ENCODE peak calls at places on chromosome 11, in five cellular contexts. Y is OCI-LY7, W is fibroblast of lung, M is hepatocyte, J is IMR-90. P is an unnamed sample.

GRCh38 chr11:44451706-44452105 is 113.8 kb upstream of the CD82 start:
- DNase-seq in M (no peak), W (no peak), J (no peak), Y (no peak), P (no peak)

GRCh38 chr11:130574740-130575139 is 126.3 kb downstream of the ADAMTS15 start:
- DNase-seq in Y (no peak), M (no peak), J (no peak), W (no peak), P (no peak)

GRCh38 chr11:110379936-110380335 is 49.8 kb upstream of the FDX1 start:
- DNase-seq in Y (no peak), J (no peak), W (no peak), M (no peak), P (no peak)

GRCh38 chr11:93031386-93031785 is 61.9 kb downstream of the MTNR1B start:
- DNase-seq in Y (no peak), M (no peak), J (peak; percentile 82), W (peak; percentile 92), P (peak; percentile 61)

GRCh38 chr11:126355926-126356897 is 726 bp downstream of the ST3GAL4 start:
- DNase-seq in M (no peak), Y (peak; percentile 46), W (peak; percentile 20), J (no peak), P (peak; percentile 57)

GRCh38 chr11:76783901-76784813 is 1.0 kb downstream of the TSKU start:
- DNase-seq in Y (no peak), W (peak; percentile 88), M (peak; percentile 91), J (peak; percentile 84), P (peak; percentile 94)

GRCh38 chr11:76578655-76579046 is 91.9 kb downstream of the LRRC32 start:
- DNase-seq in J (no peak), W (no peak), Y (no peak), M (peak; percentile 35), P (peak; percentile 39)

GRCh38 chr11:94968334-94968958 is 4.9 kb downstream of the CWC15 start:
- DNase-seq in J (peak; percentile 60), M (peak; percentile 17), W (peak; percentile 30), Y (peak; percentile 20), P (peak; percentile 18)

DNA sequence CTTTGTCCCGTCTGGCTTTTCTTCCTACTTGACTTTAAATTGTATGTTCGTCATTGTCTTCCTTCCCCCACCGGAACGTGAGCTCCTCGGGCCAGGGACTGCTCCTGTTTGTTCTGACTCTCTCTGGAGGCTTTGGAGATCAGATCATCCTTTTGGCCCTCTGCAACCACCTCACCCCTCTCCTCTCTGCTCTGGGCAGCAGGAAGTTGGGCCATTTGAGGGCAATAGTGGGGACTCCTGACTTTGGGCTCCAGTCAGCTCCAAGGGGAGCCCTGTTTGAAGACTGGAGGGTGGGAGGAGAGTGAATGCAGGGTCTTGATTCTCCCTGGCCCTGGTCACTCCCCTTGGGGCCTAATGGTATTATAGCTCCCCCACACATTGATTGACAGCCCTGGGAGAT is 186.3 kb upstream of the B3GAT1 start:
- DNase-seq in Y (no peak), M (no peak), W (no peak), J (no peak), P (no peak)
- H3K4me1 ChIP-seq in Y (no peaks in the 10 kb centered on the region), M (no peaks in the 10 kb centered on the region), W (no peaks in the 10 kb centered on the region), J (no peaks in the 10 kb centered on the region), P (no peaks in the 10 kb centered on the region)

GRCh38 chr11:23679041-23679440 is 817.8 kb upstream of the LUZP2 start:
- DNase-seq in W (no peak), J (no peak), Y (no peak), M (no peak), P (no peak)

GRCh38 chr11:23680488-23681230 is 816.2 kb upstream of the LUZP2 start:
- DNase-seq in Y (no peak), M (no peak), W (no peak), J (no peak), P (no peak)

GRCh38 chr11:23674866-23675265 is 814.6 kb upstream of the CCDC179 start:
- DNase-seq in J (no peak), W (no peak), Y (no peak), M (no peak), P (no peak)

GRCh38 chr11:23679981-23680380 is 816.9 kb upstream of the LUZP2 start:
- DNase-seq in Y (no peak), J (no peak), W (no peak), M (no peak), P (no peak)
- H2AFZ ChIP-seq in Y (no peak overlapping the region), J (peak overlapping the region; percentile 14), W (no peak overlapping the region), M (no peak overlapping the region), P (no peak overlapping the region)

DNA sequence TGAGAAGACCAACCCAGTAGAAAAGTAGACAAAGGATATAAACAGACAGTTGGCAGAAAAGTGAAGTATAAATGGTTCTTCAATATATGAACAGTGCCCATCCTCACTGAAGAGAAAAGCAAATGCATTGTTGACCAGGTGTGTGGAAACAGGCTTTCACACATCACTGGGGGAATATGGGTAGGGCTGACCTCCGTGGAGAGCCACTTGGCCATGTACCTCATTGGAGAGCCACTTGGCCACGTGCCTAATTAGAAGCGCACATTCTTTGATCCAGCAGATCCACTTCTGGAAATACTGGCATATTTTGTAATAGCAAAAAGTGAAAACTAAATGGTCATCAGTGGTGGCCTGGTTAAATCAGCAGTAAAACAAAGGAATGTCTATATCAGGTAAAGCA is 43.2 kb downstream of the PPP6R3 start:
- DNase-seq in J (no peak), Y (no peak), W (no peak), M (no peak), P (no peak)
- H3K4me1 ChIP-seq in J (peaks cover 13% of the 10 kb centered on the region), Y (peaks cover 43% of the 10 kb centered on the region), W (peaks cover 2% of the 10 kb centered on the region), M (peaks cover 29% of the 10 kb centered on the region), P (peaks cover 25% of the 10 kb centered on the region)

GRCh38 chr11:65576867-65577755 is 1.3 kb downstream of the EHBP1L1 start:
- DNase-seq in J (peak; percentile 43), Y (peak; percentile 64), W (peak; percentile 69), M (peak; percentile 67), P (no peak)

GRCh38 chr11:65574963-65575567 is 788 bp upstream of the EHBP1L1 start:
- DNase-seq in J (no peak), Y (peak; percentile 57), W (no peak), M (peak; percentile 71), P (peak; percentile 43)

GRCh38 chr11:65574147-65574962 is 1.5 kb upstream of the EHBP1L1 start:
- DNase-seq in M (peak; percentile 95), J (peak; percentile 95), W (peak; percentile 96), Y (peak; percentile 93), P (peak; percentile 92)

GRCh38 chr11:65576232-65576866 is 496 bp downstream of the EHBP1L1 start:
- DNase-seq in W (no peak), M (no peak), J (no peak), Y (no peak), P (no peak)

GRCh38 chr11:65575568-65576231 is at the start of gene EHBP1L1:
- DNase-seq in Y (peak; percentile 83), W (peak; percentile 72), J (peak; percentile 28), M (peak; percentile 85), P (peak; percentile 63)
- H2AFZ ChIP-seq in Y (no peak within 1 kb of the TSS), W (no peak within 1 kb of the TSS), J (peak within 1 kb of the TSS; percentile 90), M (no peak within 1 kb of the TSS), P (peak within 1 kb of the TSS; percentile 85)

DNA sequence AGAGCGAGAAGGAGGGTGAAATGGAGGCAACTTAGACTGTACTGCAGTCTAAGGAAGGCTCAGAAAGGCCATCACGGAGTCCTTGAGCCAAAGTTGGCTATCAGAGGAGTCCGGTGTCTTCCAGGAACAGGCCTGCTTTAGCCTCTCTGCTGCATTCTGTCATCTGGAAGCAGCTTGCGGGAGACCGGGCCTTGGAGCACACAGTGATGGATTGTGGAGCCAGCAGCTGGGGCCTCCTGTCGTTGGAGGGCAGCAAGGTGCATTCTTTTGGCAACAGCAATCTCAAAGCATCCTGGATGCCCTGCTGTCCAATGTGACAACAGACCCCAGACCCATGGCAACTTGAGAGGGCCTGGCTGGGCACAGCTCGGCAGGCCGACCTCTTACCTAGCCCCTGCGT is 43.6 kb upstream of the LMO2 start:
- DNase-seq in W (no peak), J (no peak), Y (no peak), M (no peak), P (no peak)
- H3K4me1 ChIP-seq in W (no peaks in the 10 kb centered on the region), J (peaks cover 3% of the 10 kb centered on the region), Y (peaks cover 8% of the 10 kb centered on the region), M (peaks cover 26% of the 10 kb centered on the region), P (peaks cover 7% of the 10 kb centered on the region)

GRCh38 chr11:64661622-64662021 is 61.4 kb downstream of the NRXN2 start:
- DNase-seq in W (no peak), J (no peak), Y (no peak), M (no peak), P (no peak)

GRCh38 chr11:64659417-64660144 is 63.4 kb downstream of the NRXN2 start:
- DNase-seq in Y (no peak), J (peak; percentile 93), W (peak; percentile 90), M (no peak), P (no peak)

GRCh38 chr11:64660205-64660604 is 62.8 kb downstream of the NRXN2 start:
- DNase-seq in M (no peak), J (no peak), Y (no peak), W (no peak), P (no peak)

GRCh38 chr11:64660706-64661105 is 62.3 kb downstream of the NRXN2 start:
- DNase-seq in J (no peak), W (no peak), Y (no peak), M (no peak), P (no peak)

DNA sequence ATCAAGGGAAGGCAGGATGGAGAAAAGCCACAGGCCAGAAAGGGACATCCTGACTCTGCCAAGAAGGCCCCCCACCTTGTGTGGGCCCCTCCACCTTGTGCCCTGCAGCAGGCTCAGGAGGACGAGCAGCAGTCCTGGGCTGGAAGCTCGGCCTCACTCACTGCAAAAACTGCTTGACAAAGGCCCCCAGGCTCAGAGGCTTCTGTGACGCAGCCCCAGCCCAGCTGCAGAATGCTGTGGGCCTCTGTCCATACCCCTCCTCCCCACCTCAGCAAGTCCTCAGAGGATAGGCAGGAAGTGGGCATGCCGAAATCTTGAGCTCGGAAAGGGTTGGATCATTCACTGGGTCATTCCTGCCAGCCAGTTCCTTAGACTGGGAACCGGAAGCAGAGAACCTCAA is 61.9 kb downstream of the NRXN2 start:
- DNase-seq in Y (no peak), M (peak; percentile 42), W (peak; percentile 63), J (peak; percentile 62), P (no peak)
- H2AFZ ChIP-seq in Y (no peak overlapping the region), M (peak overlapping the region; percentile 45), W (peak overlapping the region; percentile 58), J (peak overlapping the region; percentile 80), P (no peak overlapping the region)

DNA sequence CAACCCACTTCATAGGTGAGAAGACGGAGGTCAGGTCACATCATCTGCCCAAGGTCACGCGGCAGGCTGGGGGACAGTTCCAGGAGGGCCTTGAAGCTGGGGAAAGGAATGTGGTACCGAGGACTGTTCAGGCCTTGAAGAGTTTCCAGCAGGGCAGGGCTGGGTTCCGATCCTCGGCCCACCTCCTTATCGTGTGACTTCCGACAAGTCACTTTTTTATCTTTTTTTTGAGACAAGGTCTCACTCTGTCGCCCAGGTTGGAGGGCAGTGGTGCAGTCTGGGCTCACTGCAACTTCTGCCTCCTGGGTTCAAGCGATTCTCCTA is 617 bp downstream of the NDUFS8 start:
- DNase-seq in Y (no peak), J (no peak), W (peak; percentile 29), M (no peak), P (no peak)
- H3K4me1 ChIP-seq in Y (peaks cover 32% of the 10 kb centered on the region), J (peaks cover 30% of the 10 kb centered on the region), W (peaks cover 12% of the 10 kb centered on the region), M (peaks cover 13% of the 10 kb centered on the region), P (peaks cover 3% of the 10 kb centered on the region)

P was measured in GM23338.